ENCODE peak calls at places on chromosome 6, in five cellular contexts. One of them, this sample, is unnamed.

GRCh38 chr6:3371222-3371949 is 85.5 kb downstream of the SLC22A23 start:
- DNase-seq in GM23248: no peak
- DNase-seq in neural progenitor cell: no peak
- DNase-seq in PC-3: no peak
- DNase-seq in HCT116: no peak
- DNase-seq in this sample: no peak

GRCh38 chr6:47343631-47344421 is 34.1 kb upstream of the TNFRSF21 start:
- DNase-seq in GM23248: no peak
- DNase-seq in neural progenitor cell: no peak
- DNase-seq in PC-3: no peak
- DNase-seq in HCT116: no peak
- DNase-seq in this sample: no peak

GRCh38 chr6:118963003-118963402 is 28.0 kb upstream of the MCM9 start:
- DNase-seq in GM23248: peak
- DNase-seq in neural progenitor cell: no peak
- DNase-seq in PC-3: peak
- DNase-seq in HCT116: peak
- DNase-seq in this sample: peak

GRCh38 chr6:54981647-54982046 is 135.1 kb downstream of the FAM83B start:
- DNase-seq in GM23248: peak
- DNase-seq in neural progenitor cell: no peak
- DNase-seq in PC-3: peak
- DNase-seq in HCT116: no peak
- DNase-seq in this sample: no peak

GRCh38 chr6:166203003-166203640 is 35.5 kb upstream of the TBXT start:
- DNase-seq in GM23248: no peak
- DNase-seq in neural progenitor cell: no peak
- DNase-seq in PC-3: no peak
- DNase-seq in HCT116: no peak
- DNase-seq in this sample: no peak

GRCh38 chr6:4588163-4588562 is 188.0 kb upstream of the CDYL start:
- DNase-seq in GM23248: no peak
- DNase-seq in neural progenitor cell: no peak
- DNase-seq in PC-3: no peak
- DNase-seq in HCT116: no peak
- DNase-seq in this sample: no peak

GRCh38 chr6:84773431-84774173 is 9.2 kb upstream of the TBX18 start:
- DNase-seq in GM23248: peak
- DNase-seq in neural progenitor cell: peak
- DNase-seq in PC-3: no peak
- DNase-seq in HCT116: no peak
- DNase-seq in this sample: peak

GRCh38 chr6:56856036-56856580 is 98.8 kb upstream of the BEND6 start:
- DNase-seq in GM23248: no peak
- DNase-seq in neural progenitor cell: peak
- DNase-seq in PC-3: no peak
- DNase-seq in HCT116: no peak
- DNase-seq in this sample: no peak

GRCh38 chr6:2760882-2761842 is 4.0 kb upstream of the WRNIP1 start:
- DNase-seq in GM23248: no peak
- DNase-seq in neural progenitor cell: no peak
- DNase-seq in PC-3: peak
- DNase-seq in HCT116: no peak
- DNase-seq in this sample: no peak

GRCh38 chr6:160791459-160791858 is 89.4 kb downstream of the PLG start:
- DNase-seq in GM23248: no peak
- DNase-seq in neural progenitor cell: no peak
- DNase-seq in PC-3: peak
- DNase-seq in HCT116: peak
- DNase-seq in this sample: peak

DNA sequence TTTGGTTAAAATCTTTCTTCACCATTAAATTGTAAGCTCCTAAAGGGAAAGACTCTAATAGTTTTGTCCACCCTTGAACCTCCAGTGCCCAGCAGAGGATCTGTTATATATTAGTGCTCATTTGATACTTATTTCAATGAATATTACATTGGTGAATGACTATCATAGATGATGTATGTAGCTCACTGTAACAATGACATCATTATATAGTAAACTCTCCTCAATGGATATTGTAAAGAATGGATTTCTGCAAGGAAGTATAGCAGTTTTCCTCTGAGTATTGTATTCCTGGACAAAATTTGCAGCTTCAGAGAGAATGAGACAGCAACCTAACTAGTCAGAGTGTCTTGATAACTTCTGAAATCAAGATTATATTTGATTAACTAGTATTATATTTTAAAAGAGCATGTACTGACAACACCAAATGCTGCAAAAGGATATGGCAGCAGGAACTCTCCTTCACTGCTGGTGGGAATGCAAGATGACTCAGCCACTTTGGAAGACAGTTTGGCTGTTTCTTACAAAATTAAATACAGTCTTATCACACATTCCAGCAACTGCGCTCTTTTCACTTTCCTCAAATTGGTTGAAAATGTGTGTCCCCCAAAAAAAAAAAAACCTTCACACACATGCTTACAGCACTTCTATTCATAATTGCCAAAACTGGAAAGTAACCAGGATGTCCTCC is 189.8 kb upstream of the OPRM1 start:
- DNase-seq in GM23248: no peak
- DNase-seq in neural progenitor cell: no peak
- DNase-seq in PC-3: no peak
- DNase-seq in HCT116: no peak
- DNase-seq in this sample: no peak
- TF ChIP-seq EZH2phosphoT487 in GM23248: no peak
- TF ChIP-seq EZH2phosphoT487 in neural progenitor cell: no peak
- TF ChIP-seq EZH2phosphoT487 in PC-3: no peak
- TF ChIP-seq EZH2phosphoT487 in HCT116: no peak
- TF ChIP-seq EZH2phosphoT487 in this sample: no peak

DNA sequence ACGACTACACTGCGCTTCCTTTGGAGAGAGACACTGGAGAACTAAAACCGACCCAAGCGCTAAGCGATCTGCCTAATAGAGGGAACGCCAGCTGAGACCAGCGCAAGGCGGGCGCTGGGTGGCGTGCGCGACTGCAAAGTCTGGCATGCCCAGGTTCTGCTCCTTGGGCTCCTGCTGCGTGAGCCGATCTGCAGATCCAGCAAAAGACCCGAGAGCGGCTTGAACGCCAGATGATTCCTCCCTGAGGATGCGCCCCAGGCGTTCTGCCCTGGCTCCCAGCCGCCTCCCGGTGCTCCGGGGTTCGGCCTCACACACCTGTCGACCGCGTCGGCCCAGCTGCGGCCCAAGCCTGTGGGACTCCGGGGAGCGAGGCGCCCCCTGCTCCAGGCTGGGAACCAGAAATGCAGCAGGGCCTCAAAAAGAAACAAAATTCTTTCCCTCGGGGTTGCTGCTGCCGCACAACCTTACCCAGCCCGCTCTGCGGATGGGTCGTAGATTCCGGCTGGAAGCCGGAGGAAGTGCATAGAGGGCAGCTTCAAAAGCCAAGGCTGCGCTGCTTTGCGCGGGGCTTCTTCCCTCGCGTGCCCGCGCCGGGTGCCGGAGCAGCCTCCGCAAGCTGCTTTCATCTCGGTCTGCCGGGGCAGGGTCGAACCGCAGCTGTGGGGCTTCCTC is 17.9 kb upstream of the PRDM13 start:
- DNase-seq in GM23248: peak
- DNase-seq in neural progenitor cell: peak
- DNase-seq in PC-3: peak
- DNase-seq in HCT116: no peak
- DNase-seq in this sample: peak
- H3K9ac ChIP-seq in GM23248: peak
- H3K9ac ChIP-seq in neural progenitor cell: no peak
- H3K9ac ChIP-seq in PC-3: no peak
- H3K9ac ChIP-seq in HCT116: no peak
- H3K9ac ChIP-seq in this sample: peak

DNA sequence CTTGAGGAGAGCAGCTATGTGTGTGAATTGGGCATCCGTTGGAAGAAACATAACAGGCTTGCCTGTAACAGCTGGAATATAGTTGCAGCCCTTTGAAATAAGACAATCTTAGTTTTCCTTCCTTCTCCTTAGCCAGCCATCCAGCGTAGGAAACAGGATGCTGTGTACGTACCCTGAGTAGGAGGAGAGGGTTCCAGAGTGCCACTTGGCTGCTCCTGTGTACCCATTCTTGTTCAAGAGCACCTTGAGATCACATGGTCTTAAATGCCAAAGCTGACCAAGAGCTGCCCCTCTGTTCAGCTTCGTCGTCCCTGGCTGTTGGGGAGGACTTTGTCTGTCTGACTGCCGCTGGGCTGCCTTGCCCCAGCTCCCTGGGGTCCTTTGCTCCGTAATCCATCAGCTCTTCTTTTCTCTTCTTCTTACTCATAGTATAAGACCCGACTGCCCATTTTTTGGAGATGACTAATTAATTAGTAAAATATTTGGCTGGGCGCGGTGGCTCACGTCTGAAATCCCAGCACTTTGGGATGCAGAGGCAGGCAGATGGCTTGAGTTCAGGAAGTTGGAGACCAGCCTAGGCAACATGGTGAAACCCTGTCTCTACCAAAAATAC is 49.0 kb downstream of the RREB1 start:
- DNase-seq in GM23248: peak
- DNase-seq in neural progenitor cell: no peak
- DNase-seq in PC-3: peak
- DNase-seq in HCT116: no peak
- DNase-seq in this sample: no peak
- H3K4me3 ChIP-seq in GM23248: peak
- H3K4me3 ChIP-seq in neural progenitor cell: no peak
- H3K4me3 ChIP-seq in PC-3: no peak
- H3K4me3 ChIP-seq in HCT116: no peak
- H3K4me3 ChIP-seq in this sample: peak

DNA sequence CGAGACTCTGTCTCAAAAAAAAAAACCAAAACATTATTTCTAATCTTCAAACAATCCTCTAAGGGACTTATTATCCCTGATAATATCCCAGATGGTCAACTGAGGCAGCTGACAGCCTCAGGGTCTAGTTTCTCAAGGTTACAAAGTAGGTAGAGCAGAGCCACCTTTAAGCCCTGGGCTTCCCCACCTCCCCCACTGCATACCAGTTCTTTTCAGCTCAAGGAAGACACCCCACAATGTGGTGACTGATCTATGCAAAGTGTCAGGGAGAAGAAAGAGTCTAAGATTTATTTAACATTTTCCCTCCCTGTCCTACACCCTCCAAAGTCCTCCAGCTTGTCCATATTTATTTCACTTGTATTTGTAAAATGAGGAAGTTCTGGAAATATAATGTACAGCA is 60.5 kb upstream of the VGLL2 start:
- DNase-seq in GM23248: no peak
- DNase-seq in neural progenitor cell: no peak
- DNase-seq in PC-3: no peak
- DNase-seq in HCT116: no peak
- DNase-seq in this sample: no peak
- TF ChIP-seq EZH2phosphoT487 in GM23248: no peak
- TF ChIP-seq EZH2phosphoT487 in neural progenitor cell: no peak
- TF ChIP-seq EZH2phosphoT487 in PC-3: no peak
- TF ChIP-seq EZH2phosphoT487 in HCT116: no peak
- TF ChIP-seq EZH2phosphoT487 in this sample: no peak

DNA sequence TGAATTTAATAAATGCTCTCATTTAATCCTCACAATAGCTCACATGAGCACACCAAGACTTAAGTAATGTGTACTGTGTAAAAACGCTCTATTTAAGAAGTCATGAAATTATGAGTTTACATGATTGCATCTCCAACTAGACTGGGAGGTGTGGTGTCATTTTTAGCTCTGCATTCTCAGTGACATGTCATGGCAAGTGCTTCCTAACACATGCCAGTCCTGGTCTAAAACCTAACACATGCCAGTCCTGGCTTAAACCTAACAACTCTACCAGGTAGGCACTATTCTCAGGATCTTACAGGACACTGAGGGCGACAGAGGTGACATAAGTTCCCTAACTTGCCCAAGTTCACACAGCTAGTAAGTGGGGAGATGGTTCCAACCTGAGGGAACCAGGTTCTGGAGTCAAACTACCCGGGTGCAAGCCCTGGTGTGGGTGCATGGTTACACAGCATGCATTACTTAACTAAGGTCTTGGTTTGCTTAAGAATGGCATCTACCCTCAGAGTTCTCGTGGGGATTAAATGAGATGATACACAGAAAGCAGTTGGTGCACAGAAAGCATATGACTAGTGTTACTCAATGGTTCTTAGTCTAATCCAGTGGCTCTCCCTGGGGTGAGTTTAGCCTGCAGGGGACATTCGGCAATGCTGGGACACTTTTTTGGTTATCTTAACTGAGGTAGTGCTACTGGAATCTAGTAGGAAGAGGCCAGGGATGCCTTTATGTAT is 14.7 kb downstream of the CLDN20 start:
- DNase-seq in GM23248: no peak
- DNase-seq in neural progenitor cell: no peak
- DNase-seq in PC-3: no peak
- DNase-seq in HCT116: no peak
- DNase-seq in this sample: no peak
- H3K9ac ChIP-seq in GM23248: no peak
- H3K9ac ChIP-seq in neural progenitor cell: no peak
- H3K9ac ChIP-seq in PC-3: no peak
- H3K9ac ChIP-seq in HCT116: no peak
- H3K9ac ChIP-seq in this sample: no peak

GRCh38 chr6:111565316-111566221 is 40.1 kb downstream of the TRAF3IP2 start:
- DNase-seq in GM23248: no peak
- DNase-seq in neural progenitor cell: no peak
- DNase-seq in PC-3: peak
- DNase-seq in HCT116: no peak
- DNase-seq in this sample: no peak
- H3K4me3 ChIP-seq in GM23248: no peak
- H3K4me3 ChIP-seq in neural progenitor cell: no peak
- H3K4me3 ChIP-seq in PC-3: no peak
- H3K4me3 ChIP-seq in HCT116: no peak
- H3K4me3 ChIP-seq in this sample: no peak

GRCh38 chr6:116279232-116280160 is at the start of gene TSPYL1:
- DNase-seq in GM23248: peak
- DNase-seq in neural progenitor cell: peak
- DNase-seq in PC-3: peak
- DNase-seq in HCT116: peak
- DNase-seq in this sample: peak

GRCh38 chr6:116278478-116278822 is 1.3 kb downstream of the TSPYL1 start:
- DNase-seq in GM23248: no peak
- DNase-seq in neural progenitor cell: no peak
- DNase-seq in PC-3: no peak
- DNase-seq in HCT116: no peak
- DNase-seq in this sample: no peak

GRCh38 chr6:116278853-116279231 is 888 bp downstream of the TSPYL1 start:
- DNase-seq in GM23248: no peak
- DNase-seq in neural progenitor cell: no peak
- DNase-seq in PC-3: no peak
- DNase-seq in HCT116: no peak
- DNase-seq in this sample: no peak

GRCh38 chr6:116280960-116281316 is 1.2 kb upstream of the TSPYL1 start:
- DNase-seq in GM23248: no peak
- DNase-seq in neural progenitor cell: no peak
- DNase-seq in PC-3: no peak
- DNase-seq in HCT116: no peak
- DNase-seq in this sample: no peak

GRCh38 chr6:116280161-116280959 is 630 bp upstream of the TSPYL1 start:
- DNase-seq in GM23248: peak
- DNase-seq in neural progenitor cell: no peak
- DNase-seq in PC-3: no peak
- DNase-seq in HCT116: no peak
- DNase-seq in this sample: no peak
- TF ChIP-seq EZH2phosphoT487 in GM23248: no peak
- TF ChIP-seq EZH2phosphoT487 in neural progenitor cell: no peak
- TF ChIP-seq EZH2phosphoT487 in PC-3: no peak
- TF ChIP-seq EZH2phosphoT487 in HCT116: no peak
- TF ChIP-seq EZH2phosphoT487 in this sample: no peak

This sample was measured in MM.1S.